ENCODE peak calls at places on chromosomes 12 and 14, in five cellular contexts. W, M, K, X and C are unnamed samples.

GRCh38 chr14:22721213-22721612 is 45.3 kb upstream of the OXA1L start:
- DNase-seq in W (no peak), M (no peak), K (no peak), X (no peak), C (no peak)

GRCh38 chr14:22143360-22143759 is 445.7 kb downstream of the DAD1 start:
- DNase-seq in W (peak), M (no peak), K (no peak), X (no peak), C (no peak)

GRCh38 chr12:60259241-60259640 is 663.4 kb downstream of the SLC16A7 start:
- DNase-seq in W (peak), M (no peak), K (no peak), X (no peak), C (no peak)

GRCh38 chr12:121300083-121300819 is 3.7 kb upstream of the CAMKK2 start:
- DNase-seq in W (no peak), M (no peak), K (no peak), X (no peak), C (no peak)

GRCh38 chr12:67077617-67078016 is 191.5 kb upstream of the CAND1 start:
- DNase-seq in W (peak), M (peak), K (peak), X (no peak), C (peak)

GRCh38 chr12:92505373-92506340 is 197.1 kb upstream of the PLEKHG7 start:
- DNase-seq in W (no peak), M (peak), K (peak), X (peak), C (peak)

GRCh38 chr14:54737132-54737711 is 165.4 kb downstream of the GCH1 start:
- DNase-seq in W (peak), M (peak), K (no peak), X (no peak), C (peak)

GRCh38 chr12:27305673-27306504 is 26.7 kb upstream of the BMAL2 start:
- DNase-seq in W (peak), M (peak), K (peak), X (no peak), C (peak)

GRCh38 chr12:95168746-95169145 is 48.5 kb downstream of the FGD6 start:
- DNase-seq in W (no peak), M (no peak), K (no peak), X (no peak), C (peak)

GRCh38 chr12:56221233-56221756 is 427 bp downstream of the RNF41 start:
- DNase-seq in W (peak), M (peak), K (peak), X (peak), C (peak)

GRCh38 chr14:69358233-69358963 is 39.7 kb downstream of the ERH start:
- DNase-seq in W (no peak), M (no peak), K (no peak), X (no peak), C (no peak)

GRCh38 chr14:100654814-100655795 is 67.9 kb upstream of the BEGAIN start:
- DNase-seq in W (no peak), M (no peak), K (no peak), X (peak), C (no peak)

GRCh38 chr12:112216223-112216622 is 90.9 kb downstream of the TRAFD1 start:
- DNase-seq in W (no peak), M (no peak), K (no peak), X (no peak), C (no peak)

DNA sequence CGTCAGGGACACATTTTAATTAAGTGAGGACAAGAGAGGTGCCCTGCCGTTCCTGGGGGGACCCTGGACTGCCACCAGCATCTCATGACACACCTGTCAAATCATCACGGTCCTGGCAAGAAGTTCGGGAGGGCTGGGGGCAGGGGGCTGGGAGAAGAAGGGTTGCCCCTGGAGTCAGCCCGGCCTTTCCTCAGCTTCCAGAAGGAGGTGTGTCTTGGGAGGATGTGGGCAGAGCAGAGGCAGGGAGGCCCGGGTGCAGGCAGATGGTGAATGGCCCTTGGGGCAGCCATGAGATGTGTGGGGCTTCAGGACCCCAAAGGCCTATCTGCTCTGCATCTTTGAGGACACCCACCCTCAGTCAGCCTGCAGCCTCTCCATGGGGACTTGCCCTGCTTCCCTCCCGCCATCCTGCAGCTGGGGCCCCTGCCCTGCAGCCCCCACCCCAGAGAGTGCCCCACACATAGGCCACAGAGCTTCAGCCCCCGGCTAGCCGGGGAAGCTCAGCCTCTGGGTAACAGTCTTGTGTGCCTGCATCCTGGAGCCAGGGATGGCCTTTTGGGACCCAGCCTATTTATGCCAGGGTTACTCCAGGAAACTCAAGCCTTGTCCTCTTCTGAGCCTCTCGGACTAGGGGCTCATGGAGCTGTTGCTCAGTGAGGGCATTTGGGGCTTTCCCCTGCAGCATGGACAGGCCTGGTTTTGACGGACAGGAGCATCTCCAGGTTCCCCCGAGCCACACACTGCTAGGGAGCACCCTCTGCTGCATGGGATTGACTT is 178.5 kb downstream of the KIF26A start:
- DNase-seq in W (no peak), M (no peak), K (no peak), X (no peak), C (no peak)
- H3K4me3 ChIP-seq in W (no peak), M (no peak), K (no peak), X (no peak), C (no peak)

DNA sequence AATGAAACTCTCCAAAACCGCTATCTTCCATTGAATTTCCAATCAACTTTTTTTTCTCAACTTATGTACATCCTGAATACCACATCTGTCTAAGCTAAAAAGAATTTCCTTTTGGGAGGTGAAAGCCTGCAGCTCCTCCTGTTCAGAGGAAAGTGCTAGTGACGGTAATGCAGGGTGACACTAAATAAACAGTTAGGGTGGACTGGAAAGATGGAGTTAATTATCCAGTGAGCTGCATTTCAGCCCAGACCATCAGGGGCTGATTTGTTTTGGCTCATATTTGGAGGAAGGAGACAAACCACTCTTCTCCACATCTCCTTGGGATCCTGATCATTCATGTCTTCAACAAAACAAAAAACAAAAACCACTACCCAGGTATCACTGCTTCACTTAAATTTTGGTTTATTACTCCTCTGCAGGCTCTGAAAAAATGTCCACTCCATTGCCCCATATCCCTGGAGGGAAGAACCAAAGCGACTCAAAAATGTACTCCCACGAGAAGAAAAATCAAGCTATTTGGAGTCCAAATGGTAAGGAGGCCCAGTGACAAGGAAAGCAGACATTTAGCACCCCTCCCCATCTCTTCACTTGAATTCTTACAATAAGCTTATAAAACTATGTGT is 5.1 kb upstream of the SIX1 start:
- DNase-seq in W (no peak), M (peak), K (peak), X (no peak), C (no peak)
- H3K4me3 ChIP-seq in W (no peak), M (no peak), K (no peak), X (no peak), C (no peak)

GRCh38 chr12:91179315-91179714 is 3.3 kb downstream of the DCN start:
- DNase-seq in W (peak), M (peak), K (peak), X (no peak), C (peak)
- H3K4me3 ChIP-seq in W (no peak), M (peak), K (peak), X (peak), C (peak)

GRCh38 chr12:9868271-9868815 is 811 bp downstream of the CLEC2B start:
- DNase-seq in W (no peak), M (no peak), K (no peak), X (no peak), C (peak)

GRCh38 chr12:9869307-9870161 is at the start of gene CLEC2B:
- DNase-seq in W (peak), M (peak), K (peak), X (no peak), C (peak)

GRCh38 chr12:9870311-9870866 is 1.2 kb upstream of the CLEC2B start:
- DNase-seq in W (no peak), M (no peak), K (no peak), X (no peak), C (peak)

GRCh38 chr12:9867531-9867930 is 1.6 kb downstream of the CLEC2B start:
- DNase-seq in W (no peak), M (no peak), K (no peak), X (no peak), C (no peak)

GRCh38 chr12:9868951-9869306 is 225 bp downstream of the CLEC2B start:
- DNase-seq in W (no peak), M (no peak), K (no peak), X (no peak), C (no peak)
- H3K4me3 ChIP-seq in W (no peak), M (peak), K (peak), X (peak), C (peak)

DNA sequence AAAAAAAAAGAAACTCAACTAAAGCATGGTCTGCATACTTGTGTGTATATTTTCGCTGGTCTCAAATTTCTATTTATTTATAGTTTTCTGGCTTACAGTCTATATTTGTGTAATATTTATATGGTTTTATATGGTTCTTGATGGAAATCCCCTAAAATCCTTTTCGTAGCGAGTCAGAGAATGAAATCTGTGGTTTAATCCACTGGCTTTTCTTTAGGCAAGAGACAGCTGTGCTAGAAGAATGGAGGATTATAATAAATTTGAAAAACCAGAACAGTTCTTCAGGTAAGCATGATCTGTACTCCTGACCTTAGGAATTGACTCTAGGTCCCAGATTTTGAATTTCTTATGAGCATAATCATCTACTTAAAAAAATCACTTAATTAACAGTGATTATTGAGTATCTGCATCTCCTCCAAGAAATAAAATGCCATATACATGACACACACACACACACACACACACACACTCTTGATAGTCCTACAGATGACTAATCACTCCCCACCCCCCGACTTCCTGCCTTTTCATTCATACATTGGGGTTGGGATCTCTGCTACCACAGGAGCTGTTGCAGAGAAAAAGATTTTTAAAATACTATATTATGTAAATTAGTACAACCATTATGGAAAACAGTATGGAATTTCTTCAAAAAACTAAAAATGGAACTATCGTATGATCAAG is 113.4 kb downstream of the CRADD start:
- DNase-seq in W (peak), M (peak), K (peak), X (no peak), C (peak)
- H3K4me3 ChIP-seq in W (no peak), M (no peak), K (no peak), X (no peak), C (no peak)

GRCh38 chr12:49428652-49429549 is 61.6 kb downstream of the SPATS2 start:
- DNase-seq in W (peak), M (peak), K (peak), X (no peak), C (peak)
- H3K4me3 ChIP-seq in W (no peak), M (no peak), K (peak), X (no peak), C (no peak)